ENCODE peak calls at places on chromosomes 11 and 22, in nine cellular contexts. Z, B, E, U, S, N, C, G and P are unnamed samples.

GRCh38 chr11:119461250-119461963 is 38.4 kb upstream of the THY1 start:
- DNase-seq in B (no peak), S (no peak), N (no peak), Z (no peak), G (no peak), U (no peak), C (peak; percentile 30), E (no peak), P (no peak)

GRCh38 chr22:38802671-38803121 is 8.8 kb upstream of the DNAL4 start:
- DNase-seq in C (no peak), Z (peak; percentile 86), B (no peak), E (no peak), U (no peak), G (peak; percentile 66), S (no peak), N (no peak), P (no peak)

GRCh38 chr11:72639475-72640375 is 34.5 kb downstream of the PDE2A start:
- DNase-seq in E (no peak), Z (no peak), B (no peak), N (no peak), S (peak; percentile 83), U (no peak), C (no peak), G (no peak), P (no peak)

GRCh38 chr11:33533668-33534067 is 167.0 kb downstream of the C11orf91 start:
- DNase-seq in G (no peak), C (no peak), S (no peak), U (no peak), E (no peak), Z (no peak), B (no peak), N (no peak), P (no peak)

GRCh38 chr22:32720924-32721323 is 80.6 kb upstream of the TIMP3 start:
- DNase-seq in B (no peak), Z (no peak), U (no peak), N (no peak), E (no peak), G (no peak), S (no peak), C (no peak), P (no peak)

GRCh38 chr11:128789497-128790080 is 77.5 kb downstream of the KCNJ1 start:
- DNase-seq in E (no peak), N (no peak), B (no peak), S (no peak), U (no peak), G (no peak), C (no peak), Z (no peak), P (no peak)

GRCh38 chr11:86620796-86621575 is 51.4 kb downstream of the ME3 start:
- DNase-seq in S (no peak), B (no peak), E (no peak), U (no peak), N (no peak), C (no peak), Z (no peak), G (no peak), P (no peak)

GRCh38 chr22:22704156-22704946 is 59.9 kb downstream of the GGTLC2 start:
- DNase-seq in U (no peak), N (no peak), B (no peak), Z (no peak), G (no peak), E (no peak), C (peak; percentile 3), S (peak; percentile 17), P (no peak)

GRCh38 chr11:59416613-59417012 is 9.6 kb downstream of the OR5A2 start:
- DNase-seq in N (no peak), S (no peak), G (no peak), U (no peak), Z (no peak), B (no peak), C (no peak), E (no peak), P (no peak)

GRCh38 chr11:15629690-15630321 is 515.1 kb downstream of the INSC start:
- DNase-seq in U (no peak), E (no peak), Z (peak; percentile 33), B (no peak), G (no peak), S (no peak), N (no peak), C (no peak), P (no peak)

GRCh38 chr11:119874660-119875238 is 145.7 kb upstream of the NECTIN1 start:
- DNase-seq in B (no peak), Z (no peak), C (no peak), N (no peak), U (no peak), E (no peak), S (no peak), G (no peak), P (no peak)

GRCh38 chr22:45450931-45451651 is 37.6 kb downstream of the RIBC2 start:
- DNase-seq in B (no peak), G (no peak), C (no peak), S (no peak), E (no peak), U (no peak), N (no peak), Z (no peak), P (no peak)